ENCODE peak calls at places on chromosomes 13 and 19, in six cellular contexts. L, A, J, Y, S and B are unnamed samples.

GRCh38 chr19:58038688-58039204 is 4.9 kb downstream of the ZSCAN1 start:
- DNase-seq in L (no peak), A (peak; percentile 5), J (no peak), Y (no peak), S (no peak), B (no peak)

GRCh38 chr13:98171806-98172569 is 5.1 kb downstream of the RNF113B start:
- DNase-seq in A (peak; percentile 51), Y (no peak), J (no peak), L (no peak), S (no peak), B (no peak)

GRCh38 chr19:49997709-49998108 is 27.5 kb downstream of the VRK3 start:
- DNase-seq in L (no peak), S (no peak), A (peak; percentile 32), J (no peak), Y (no peak), B (peak; percentile 59)

GRCh38 chr13:65416784-65417183 is 1813.4 kb downstream of the PCDH9 start:
- DNase-seq in J (no peak), Y (no peak), L (no peak), A (no peak), S (no peak), B (no peak)

GRCh38 chr13:73993661-73994060 is 140.5 kb downstream of the KLF12 start:
- DNase-seq in Y (no peak), J (no peak), A (peak; percentile 48), S (no peak), L (no peak), B (no peak)

GRCh38 chr13:91346848-91347211 is 657 bp upstream of the MIR17HG start:
- DNase-seq in A (peak; percentile 27), Y (peak; percentile 14), S (peak; percentile 18), L (peak; percentile 55), J (no peak), B (peak; percentile 47)

GRCh38 chr13:81664872-81665271 is 1323.9 kb upstream of the SPRY2 start:
- DNase-seq in S (no peak), J (no peak), Y (no peak), A (no peak), L (no peak), B (no peak)

GRCh38 chr13:44853641-44854040 is 135.6 kb downstream of the NUFIP1 start:
- DNase-seq in L (no peak), A (peak; percentile 50), Y (no peak), S (no peak), J (no peak), B (no peak)

GRCh38 chr19:1650627-1651009 is 1.8 kb downstream of the TCF3 start:
- DNase-seq in Y (peak; percentile 21), J (no peak), S (no peak), L (peak; percentile 46), A (peak; percentile 28), B (no peak)

GRCh38 chr19:42433503-42434260 is 6.5 kb upstream of the LIPE start:
- DNase-seq in Y (peak; percentile 78), L (peak; percentile 78), A (peak; percentile 53), S (peak; percentile 43), J (no peak), B (peak; percentile 60)

GRCh38 chr19:14542721-14543328 is 13.4 kb downstream of the TECR start:
- DNase-seq in S (no peak), L (no peak), A (peak; percentile 28), J (no peak), Y (no peak), B (no peak)

GRCh38 chr19:46481947-46482346 is 10.6 kb upstream of the PNMA8A start:
- DNase-seq in S (no peak), A (no peak), Y (no peak), J (no peak), L (no peak), B (no peak)

GRCh38 chr19:39246951-39247669 is 1.5 kb downstream of the IFNL4 start:
- DNase-seq in L (peak; percentile 36), Y (no peak), J (no peak), S (no peak), A (peak; percentile 32), B (no peak)

GRCh38 chr19:19083413-19084178 is 19.8 kb downstream of the SLC25A42 start:
- DNase-seq in S (no peak), A (no peak), Y (no peak), L (no peak), J (no peak), B (no peak)

GRCh38 chr13:28954810-28955209 is 134.7 kb downstream of the MTUS2 start:
- DNase-seq in J (no peak), L (no peak), A (no peak), S (no peak), Y (no peak), B (no peak)

GRCh38 chr19:51185868-51186215 is 39.0 kb upstream of the CD33 start:
- DNase-seq in A (no peak), Y (no peak), S (no peak), L (no peak), J (no peak), B (no peak)

GRCh38 chr19:56114051-56114694 is 6.9 kb downstream of the ZNF787 start:
- DNase-seq in Y (no peak), L (no peak), A (no peak), S (no peak), J (no peak), B (no peak)

GRCh38 chr13:73657821-73658540 is 476.2 kb downstream of the KLF12 start:
- DNase-seq in A (peak; percentile 17), L (no peak), Y (no peak), J (no peak), S (no peak), B (no peak)

GRCh38 chr13:97192166-97192565 is 30.0 kb upstream of the MBNL2 start:
- DNase-seq in J (no peak), L (no peak), A (no peak), Y (no peak), S (no peak), B (no peak)

GRCh38 chr13:51453959-51454703 is 1.3 kb upstream of the INTS6 start:
- DNase-seq in A (peak; percentile 27), J (no peak), S (no peak), L (peak; percentile 56), Y (peak; percentile 8), B (peak; percentile 30)

GRCh38 chr13:100881291-100881864 is 206.8 kb upstream of the TMTC4 start:
- DNase-seq in Y (no peak), J (no peak), S (no peak), A (peak; percentile 32), L (no peak), B (no peak)

GRCh38 chr19:15287496-15287895 is 44.8 kb downstream of the BRD4 start:
- DNase-seq in J (no peak), L (no peak), A (no peak), S (no peak), Y (no peak), B (no peak)